ENCODE peak calls at places on chromosomes 5 and 9, in ten cellular contexts. T is psoas muscle, N is AG04450, U is PC-3, V is HCT116, M is sigmoid colon, D is BE2C, C is coronary artery, P is dorsolateral prefrontal cortex, E is fibroblast of pulmonary artery. O is an unnamed sample.

GRCh38 chr9:69174645-69175487 is 789 bp downstream of the TJP2 start:
- DNase-seq in T (peak; percentile 61), C (peak; percentile 82), N (peak; percentile 93), E (peak; percentile 96), V (no peak), D (peak; percentile 43), M (peak; percentile 68), P (peak; percentile 53), U (peak; percentile 91), O (peak; percentile 95)

GRCh38 chr5:78779771-78780616 is 131.4 kb upstream of the LHFPL2 start:
- DNase-seq in E (peak; percentile 84), P (no peak), V (no peak), T (no peak), M (no peak), U (peak; percentile 90), D (no peak), N (peak; percentile 79), C (no peak), O (peak; percentile 59)

GRCh38 chr9:74681901-74682300 is 184.8 kb downstream of the RORB start:
- DNase-seq in U (no peak), T (no peak), D (no peak), P (no peak), M (no peak), V (no peak), E (no peak), C (no peak), N (no peak), O (no peak)

GRCh38 chr5:59640411-59640810 is 253.1 kb downstream of the PDE4D start:
- DNase-seq in N (no peak), C (no peak), V (no peak), P (no peak), E (peak; percentile 16), M (no peak), U (peak; percentile 60), D (peak; percentile 14), T (peak; percentile 41), O (peak; percentile 38)

GRCh38 chr5:135576075-135576599 is 2.7 kb downstream of the CXCL14 start:
- DNase-seq in U (no peak), N (no peak), E (no peak), D (no peak), V (no peak), P (no peak), T (no peak), C (no peak), M (no peak), O (peak; percentile 27)

GRCh38 chr5:32531885-32532520 is 53.4 kb upstream of the SUB1 start:
- DNase-seq in V (no peak), M (no peak), N (no peak), T (no peak), U (peak; percentile 57), E (peak; percentile 53), C (no peak), P (peak; percentile 22), D (no peak), O (peak; percentile 60)

GRCh38 chr5:5572983-5573797 is 150.7 kb downstream of the ICE1 start:
- DNase-seq in M (peak; percentile 72), V (no peak), E (no peak), U (no peak), P (peak; percentile 27), N (no peak), T (peak; percentile 31), D (no peak), C (no peak), O (no peak)

GRCh38 chr9:89663264-89663970 is 58.6 kb downstream of the GADD45G start:
- DNase-seq in N (no peak), C (no peak), E (no peak), V (no peak), D (no peak), M (peak; percentile 57), T (no peak), U (no peak), P (no peak), O (no peak)

GRCh38 chr5:106865279-106865678 is 805.5 kb downstream of the EFNA5 start:
- DNase-seq in C (no peak), V (no peak), D (no peak), T (no peak), E (no peak), U (no peak), M (no peak), N (no peak), P (no peak), O (no peak)

GRCh38 chr9:87395804-87396458 is 101.7 kb upstream of the DAPK1 start:
- DNase-seq in P (no peak), E (no peak), M (no peak), U (no peak), N (no peak), T (no peak), D (no peak), V (no peak), C (no peak), O (peak; percentile 26)

GRCh38 chr9:129627556-129628492 is 1.9 kb downstream of the NTMT1 start:
- DNase-seq in P (no peak), N (no peak), T (no peak), C (no peak), V (no peak), E (no peak), M (no peak), U (no peak), D (no peak), O (peak; percentile 64)

GRCh38 chr5:1311443-1312055 is 16.7 kb upstream of the TERT start:
- DNase-seq in D (no peak), N (no peak), U (no peak), C (peak; percentile 38), M (no peak), P (no peak), T (no peak), V (no peak), E (no peak), O (no peak)
- TF ChIP-seq CTCF in D (no peak), N (no peak), U (no peak), C (no peak), M (no peak), P (no peak), T (no peak), V (no peak), E (no peak), O (no peak)

GRCh38 chr5:40796487-40796889 is 1.7 kb downstream of the PRKAA1 start:
- DNase-seq in V (no peak), N (no peak), D (no peak), E (peak; percentile 87), P (no peak), C (no peak), T (no peak), U (peak; percentile 60), M (no peak), O (peak; percentile 30)

GRCh38 chr5:40787986-40788385 is 10.2 kb downstream of the PRKAA1 start:
- DNase-seq in V (no peak), M (no peak), N (no peak), D (no peak), E (no peak), P (no peak), U (no peak), T (no peak), C (no peak), O (no peak)

GRCh38 chr5:40791715-40792139 is 6.4 kb downstream of the PRKAA1 start:
- DNase-seq in M (no peak), C (no peak), D (no peak), N (no peak), T (no peak), U (peak; percentile 48), E (no peak), V (no peak), P (no peak), O (no peak)

DNA sequence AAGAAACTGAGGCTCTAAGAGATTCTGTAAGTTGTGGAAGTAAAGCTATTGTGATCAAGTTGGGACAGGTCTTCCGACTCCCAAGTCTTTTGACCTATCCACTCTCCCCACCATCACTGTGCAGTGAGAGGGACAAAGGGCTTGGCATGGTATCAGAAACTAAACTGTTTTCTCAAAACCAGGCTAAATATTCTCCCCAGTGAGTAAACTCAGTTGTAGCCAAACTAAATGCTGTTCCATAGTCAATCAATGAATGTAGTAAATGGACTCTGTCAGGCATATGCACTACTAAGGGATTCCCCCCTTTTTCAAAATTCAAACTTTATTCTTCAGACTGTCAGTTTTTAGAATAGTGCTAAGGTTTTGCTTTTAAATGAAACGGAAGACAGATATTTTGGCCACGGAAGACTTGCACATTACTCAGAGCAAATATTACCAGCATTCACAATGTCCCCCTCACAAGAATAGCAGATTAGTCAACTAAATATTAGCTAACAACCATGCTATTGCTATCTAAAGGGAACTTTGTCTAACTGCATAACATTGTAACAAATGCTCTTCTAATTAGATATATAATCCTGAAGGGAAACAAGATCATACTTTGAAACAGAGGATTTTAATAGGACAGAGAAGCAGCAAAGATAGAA is 7.1 kb downstream of the PRKAA1 start:
- DNase-seq in P (no peak), C (no peak), N (no peak), M (no peak), V (no peak), U (peak; percentile 64), E (peak; percentile 34), T (no peak), D (no peak), O (no peak)
- H3K4me3 ChIP-seq in P (no peak overlapping the region), C (no peak overlapping the region), N (no peak overlapping the region), M (no peak overlapping the region), V (no peak overlapping the region), U (peak overlapping the region; percentile 47), E (no peak overlapping the region), T (no peak overlapping the region), D (no peak overlapping the region), O (no peak overlapping the region)

GRCh38 chr5:137498736-137499505 is at the start of gene SPOCK1:
- DNase-seq in T (peak; percentile 81), N (no peak), P (peak; percentile 71), U (peak; percentile 76), D (peak; percentile 85), V (peak; percentile 12), E (peak; percentile 81), C (peak; percentile 77), M (peak; percentile 83), O (peak; percentile 59)
- TF ChIP-seq CTCF in T (peak; percentile 85), N (peak; percentile 57), P (peak; percentile 67), U (peak; percentile 36), D (peak; percentile 47), V (peak; percentile 41), E (peak; percentile 19), C (peak; percentile 72), M (peak; percentile 71), O (peak; percentile 58)

GRCh38 chr5:171312129-171312819 is 3.2 kb downstream of the TLX3 start:
- DNase-seq in D (no peak), C (no peak), M (no peak), T (no peak), N (no peak), P (no peak), U (no peak), V (no peak), E (no peak), O (peak; percentile 22)

GRCh38 chr5:171311698-171312083 is 2.6 kb downstream of the TLX3 start:
- DNase-seq in C (no peak), V (no peak), P (no peak), N (no peak), T (no peak), U (no peak), D (no peak), M (no peak), E (no peak), O (no peak)

GRCh38 chr5:171310334-171310815 is 1.3 kb downstream of the TLX3 start:
- DNase-seq in C (no peak), N (no peak), M (no peak), D (no peak), U (no peak), T (no peak), E (no peak), V (no peak), P (no peak), O (no peak)

GRCh38 chr5:171309526-171310333 is 682 bp downstream of the TLX3 start:
- DNase-seq in U (no peak), C (peak; percentile 56), P (no peak), E (no peak), D (no peak), V (peak; percentile 42), M (no peak), N (no peak), T (no peak), O (no peak)

GRCh38 chr5:171310816-171311697 is 2.0 kb downstream of the TLX3 start:
- DNase-seq in C (peak; percentile 61), V (no peak), P (no peak), D (no peak), N (no peak), M (no peak), T (no peak), E (peak; percentile 44), U (peak; percentile 50), O (peak; percentile 33)
- H3K4me3 ChIP-seq in C (peak overlapping the region; percentile 56), V (no peak overlapping the region), P (no peak overlapping the region), D (no peak overlapping the region), N (no peak overlapping the region), M (no peak overlapping the region), T (peak overlapping the region; percentile 39), E (no peak overlapping the region), U (peak overlapping the region; percentile 23), O (no peak overlapping the region)

O was measured in astrocyte of the spinal cord.